ENCODE peak calls at places on chromosomes 6 and 20, in eight cellular contexts. H, V, S, N, I, P, A and U are unnamed samples.

GRCh38 chr6:116535109-116535508 is 10.4 kb downstream of the TRAPPC3L start:
- DNase-seq in H (no peak), V (no peak), S (no peak), N (no peak), I (peak; percentile 31), P (no peak), A (no peak), U (no peak)

GRCh38 chr20:50285376-50286173 is 94.9 kb downstream of the CEBPB start:
- DNase-seq in H (peak; percentile 57), V (no peak), S (peak; percentile 27), N (peak; percentile 63), I (peak; percentile 86), P (no peak), A (peak; percentile 85), U (peak; percentile 42)

GRCh38 chr20:2114106-2114505 is 12.5 kb downstream of the STK35 start:
- DNase-seq in H (no peak), V (no peak), S (no peak), N (no peak), I (no peak), P (no peak), A (no peak), U (no peak)

GRCh38 chr6:31615748-31616147 is 714 bp downstream of the AIF1 start:
- DNase-seq in H (no peak), V (no peak), S (no peak), N (no peak), I (no peak), P (peak; percentile 47), A (no peak), U (no peak)

GRCh38 chr6:152746172-152746553 is 4.4 kb upstream of the VIP start:
- DNase-seq in H (no peak), V (peak; percentile 42), S (no peak), N (no peak), I (peak; percentile 59), P (no peak), A (no peak), U (no peak)

GRCh38 chr6:113634352-113635163 is 222.6 kb upstream of the MARCKS start:
- DNase-seq in H (no peak), V (no peak), S (no peak), N (no peak), I (peak; percentile 87), P (no peak), A (no peak), U (no peak)

GRCh38 chr6:81694214-81694613 is 58.3 kb downstream of the TENT5A start:
- DNase-seq in H (no peak), V (no peak), S (no peak), N (no peak), I (no peak), P (no peak), A (no peak), U (no peak)

GRCh38 chr6:124073021-124073420 is 269.4 kb downstream of the NKAIN2 start:
- DNase-seq in H (no peak), V (no peak), S (no peak), N (no peak), I (no peak), P (no peak), A (no peak), U (no peak)

GRCh38 chr6:111992851-111993250 is 61.1 kb upstream of the CCN6 start:
- DNase-seq in H (no peak), V (no peak), S (no peak), N (no peak), I (peak; percentile 52), P (peak; percentile 64), A (no peak), U (no peak)

GRCh38 chr6:28757429-28758045 is 166.2 kb downstream of the TRIM27 start:
- DNase-seq in H (no peak), V (peak; percentile 85), S (no peak), N (no peak), I (no peak), P (no peak), A (no peak), U (no peak)

GRCh38 chr6:6842301-6842700 is 253.8 kb downstream of the LY86 start:
- DNase-seq in H (no peak), V (no peak), S (no peak), N (no peak), I (no peak), P (no peak), A (no peak), U (no peak)

GRCh38 chr6:37435816-37436215 is 2.8 kb downstream of the CMTR1 start:
- DNase-seq in H (no peak), V (no peak), S (no peak), N (no peak), I (no peak), P (no peak), A (no peak), U (no peak)

DNA sequence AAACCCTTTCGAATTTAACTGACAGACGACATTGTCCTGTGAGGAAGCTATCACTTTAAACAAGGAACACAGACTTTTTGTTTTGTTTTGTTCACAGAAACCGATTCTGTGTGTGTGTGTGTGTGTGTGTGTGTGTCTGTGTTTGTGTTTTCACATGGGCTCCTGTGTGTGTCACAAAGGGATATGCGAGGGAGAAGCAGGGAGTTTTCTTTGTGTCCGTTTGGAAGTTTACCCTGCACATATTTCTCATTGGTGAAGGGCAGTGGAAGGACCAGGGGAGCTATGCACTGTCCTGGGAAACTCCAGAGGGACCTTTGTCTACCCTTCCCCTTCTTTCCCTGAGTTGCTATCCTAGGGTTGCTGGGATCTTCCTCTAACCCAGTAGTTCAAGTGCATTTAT is 17.7 kb downstream of the POM121L2 start:
- DNase-seq in H (no peak), V (no peak), S (no peak), N (no peak), I (no peak), P (no peak), A (no peak), U (no peak)
- H3K4me3 ChIP-seq in H (no peak overlapping the region), V (peak overlapping the region; percentile 83), S (no peak overlapping the region), N (no peak overlapping the region), I (peak overlapping the region; percentile 24), P (no peak overlapping the region), A (no peak overlapping the region), U (no peak overlapping the region)

GRCh38 chr20:38979842-38980241 is 17.7 kb downstream of the DHX35 start:
- DNase-seq in H (no peak), V (no peak), S (no peak), N (no peak), I (no peak), P (no peak), A (no peak), U (no peak)

GRCh38 chr20:38985603-38986170 is 23.5 kb downstream of the DHX35 start:
- DNase-seq in H (no peak), V (no peak), S (no peak), N (no peak), I (peak; percentile 73), P (no peak), A (no peak), U (no peak)

GRCh38 chr20:38985060-38985459 is 22.9 kb downstream of the DHX35 start:
- DNase-seq in H (no peak), V (no peak), S (no peak), N (no peak), I (no peak), P (no peak), A (no peak), U (no peak)

GRCh38 chr20:38979434-38979833 is 17.3 kb downstream of the DHX35 start:
- DNase-seq in H (no peak), V (no peak), S (no peak), N (no peak), I (no peak), P (no peak), A (no peak), U (no peak)

DNA sequence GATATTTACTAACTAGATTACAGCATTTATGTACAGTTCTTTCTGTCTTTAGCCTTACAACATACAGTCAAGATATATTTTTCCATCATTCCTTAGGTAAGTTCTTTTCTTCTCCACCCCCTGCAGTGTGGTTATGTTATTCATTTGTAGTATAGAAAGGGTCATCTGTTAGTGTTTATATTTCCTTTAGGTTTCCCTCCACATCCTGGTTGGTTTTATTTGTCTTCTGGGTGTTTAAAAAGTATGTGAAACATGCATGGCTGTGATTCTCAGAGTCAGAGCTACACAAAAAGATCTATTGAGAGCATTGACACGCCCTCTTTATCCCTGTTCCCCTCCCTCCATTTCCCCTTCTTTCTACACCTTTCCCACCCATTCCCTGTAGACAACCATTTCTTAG is 20.1 kb downstream of the DHX35 start:
- DNase-seq in H (no peak), V (no peak), S (no peak), N (no peak), I (peak; percentile 33), P (no peak), A (no peak), U (no peak)
- H3K4me1 ChIP-seq in H (peaks cover 7% of the 10 kb centered on the region), V (no peaks in the 10 kb centered on the region), S (peaks cover 21% of the 10 kb centered on the region), N (peaks cover 29% of the 10 kb centered on the region), I (peaks cover 9% of the 10 kb centered on the region), P (no peaks in the 10 kb centered on the region), A (no peaks in the 10 kb centered on the region), U (no peaks in the 10 kb centered on the region)

GRCh38 chr6:125979101-125979500 is 7.2 kb upstream of the TRMT11 start:
- DNase-seq in H (no peak), V (no peak), S (no peak), N (no peak), I (no peak), P (no peak), A (no peak), U (no peak)

GRCh38 chr6:125968493-125968892 is 11.9 kb downstream of the HINT3 start:
- DNase-seq in H (no peak), V (no peak), S (no peak), N (no peak), I (no peak), P (no peak), A (no peak), U (no peak)

GRCh38 chr6:125970760-125971159 is 14.2 kb downstream of the HINT3 start:
- DNase-seq in H (no peak), V (no peak), S (no peak), N (no peak), I (no peak), P (no peak), A (no peak), U (no peak)

GRCh38 chr6:125974214-125974866 is 12.0 kb upstream of the TRMT11 start:
- DNase-seq in H (no peak), V (no peak), S (no peak), N (no peak), I (peak; percentile 68), P (no peak), A (no peak), U (no peak)
- TF ChIP-seq CTCF in H (peak; percentile 34), V (peak; percentile 67), S (peak; percentile 52), N (peak; percentile 58), I (peak; percentile 65), P (peak; percentile 69), A (peak; percentile 40), U (peak; percentile 36)

GRCh38 chr6:73644941-73645591 is 8.7 kb downstream of the SLC17A5 start:
- DNase-seq in H (no peak), V (no peak), S (no peak), N (no peak), I (no peak), P (no peak), A (no peak), U (no peak)
- H3K4me3 ChIP-seq in H (no peak overlapping the region), V (peak overlapping the region; percentile 47), S (peak overlapping the region; percentile 27), N (peak overlapping the region; percentile 40), I (peak overlapping the region; percentile 11), P (peak overlapping the region; percentile 20), A (peak overlapping the region; percentile 29), U (peak overlapping the region; percentile 8)